ENCODE peak calls at places on chromosomes 6 and 20, in eight cellular contexts. One of them, this sample, is unnamed.

GRCh38 chr6:90082847-90083246 is 188.6 kb downstream of the GJA10 start:
- DNase-seq in H9: no peak
- DNase-seq in body of pancreas: no peak
- DNase-seq in endodermal cell: no peak
- DNase-seq in dorsolateral prefrontal cortex: no peak
- DNase-seq in AG04450: no peak
- DNase-seq in bronchial epithelial cell: no peak
- DNase-seq in WTC11: no peak
- DNase-seq in this sample: no peak

GRCh38 chr20:48723308-48724264 is 104.2 kb downstream of the PREX1 start:
- DNase-seq in body of pancreas: no peak
- DNase-seq in dorsolateral prefrontal cortex: peak
- DNase-seq in AG04450: no peak
- DNase-seq in H9: no peak
- DNase-seq in bronchial epithelial cell: no peak
- DNase-seq in endodermal cell: no peak
- DNase-seq in WTC11: no peak
- DNase-seq in this sample: no peak

GRCh38 chr6:34518669-34519365 is 37.3 kb downstream of the SPDEF start:
- DNase-seq in bronchial epithelial cell: no peak
- DNase-seq in endodermal cell: peak
- DNase-seq in H9: no peak
- DNase-seq in WTC11: no peak
- DNase-seq in body of pancreas: no peak
- DNase-seq in AG04450: no peak
- DNase-seq in dorsolateral prefrontal cortex: no peak
- DNase-seq in this sample: no peak

GRCh38 chr6:135306740-135307420 is 125.8 kb downstream of the MYB start:
- DNase-seq in AG04450: no peak
- DNase-seq in WTC11: no peak
- DNase-seq in dorsolateral prefrontal cortex: no peak
- DNase-seq in H9: no peak
- DNase-seq in endodermal cell: no peak
- DNase-seq in bronchial epithelial cell: no peak
- DNase-seq in body of pancreas: no peak
- DNase-seq in this sample: no peak

GRCh38 chr20:13649548-13649947 is 10.8 kb upstream of the TASP1 start:
- DNase-seq in WTC11: peak
- DNase-seq in bronchial epithelial cell: no peak
- DNase-seq in dorsolateral prefrontal cortex: no peak
- DNase-seq in AG04450: no peak
- DNase-seq in endodermal cell: peak
- DNase-seq in H9: peak
- DNase-seq in body of pancreas: no peak
- DNase-seq in this sample: no peak

GRCh38 chr6:128491643-128492206 is 28.7 kb downstream of the PTPRK start:
- DNase-seq in AG04450: no peak
- DNase-seq in H9: no peak
- DNase-seq in endodermal cell: no peak
- DNase-seq in WTC11: no peak
- DNase-seq in dorsolateral prefrontal cortex: no peak
- DNase-seq in bronchial epithelial cell: peak
- DNase-seq in body of pancreas: peak
- DNase-seq in this sample: no peak

GRCh38 chr6:34005845-34006644 is 139.8 kb downstream of the GRM4 start:
- DNase-seq in endodermal cell: peak
- DNase-seq in bronchial epithelial cell: no peak
- DNase-seq in H9: peak
- DNase-seq in body of pancreas: no peak
- DNase-seq in dorsolateral prefrontal cortex: no peak
- DNase-seq in WTC11: peak
- DNase-seq in AG04450: no peak
- DNase-seq in this sample: no peak

GRCh38 chr6:48206091-48206490 is 95.1 kb upstream of the PTCHD4 start:
- DNase-seq in AG04450: no peak
- DNase-seq in WTC11: no peak
- DNase-seq in bronchial epithelial cell: no peak
- DNase-seq in endodermal cell: no peak
- DNase-seq in body of pancreas: no peak
- DNase-seq in H9: no peak
- DNase-seq in dorsolateral prefrontal cortex: no peak
- DNase-seq in this sample: no peak

GRCh38 chr6:56393615-56394612 is 146.5 kb upstream of the COL21A1 start:
- DNase-seq in AG04450: no peak
- DNase-seq in WTC11: no peak
- DNase-seq in H9: no peak
- DNase-seq in bronchial epithelial cell: no peak
- DNase-seq in body of pancreas: no peak
- DNase-seq in endodermal cell: peak
- DNase-seq in dorsolateral prefrontal cortex: no peak
- DNase-seq in this sample: no peak

DNA sequence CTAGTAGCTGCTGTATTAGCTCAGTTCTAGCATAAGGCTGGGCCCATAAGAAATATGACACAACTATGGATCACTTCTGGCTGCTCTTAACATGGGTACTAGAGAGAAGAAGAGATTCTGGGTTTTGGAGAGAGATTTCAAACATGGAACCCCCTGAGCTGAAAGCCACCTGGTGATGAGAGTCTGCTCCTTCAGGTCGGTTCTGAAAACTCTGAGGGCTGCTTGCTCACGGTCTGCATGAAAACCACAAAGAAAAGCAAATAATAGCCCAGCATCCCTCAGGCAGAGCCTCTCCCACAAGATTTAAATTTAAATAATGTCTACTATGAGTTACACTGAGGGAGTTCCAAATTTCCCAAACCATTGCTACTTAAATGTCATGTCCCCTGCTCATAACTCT is 301.6 kb downstream of the BMP7 start:
- DNase-seq in AG04450: no peak
- DNase-seq in WTC11: no peak
- DNase-seq in bronchial epithelial cell: no peak
- DNase-seq in H9: no peak
- DNase-seq in dorsolateral prefrontal cortex: no peak
- DNase-seq in endodermal cell: no peak
- DNase-seq in body of pancreas: no peak
- DNase-seq in this sample: no peak
- TF ChIP-seq CTCF in AG04450: no peak
- TF ChIP-seq CTCF in WTC11: no peak
- TF ChIP-seq CTCF in bronchial epithelial cell: no peak
- TF ChIP-seq CTCF in H9: peak
- TF ChIP-seq CTCF in dorsolateral prefrontal cortex: no peak
- TF ChIP-seq CTCF in endodermal cell: peak
- TF ChIP-seq CTCF in body of pancreas: no peak
- TF ChIP-seq CTCF in this sample: no peak

GRCh38 chr20:61281286-61281795 is 29.3 kb downstream of the CDH4 start:
- DNase-seq in endodermal cell: no peak
- DNase-seq in AG04450: no peak
- DNase-seq in body of pancreas: no peak
- DNase-seq in dorsolateral prefrontal cortex: no peak
- DNase-seq in H9: no peak
- DNase-seq in bronchial epithelial cell: no peak
- DNase-seq in WTC11: no peak
- DNase-seq in this sample: no peak
- TF ChIP-seq CTCF in endodermal cell: no peak
- TF ChIP-seq CTCF in AG04450: no peak
- TF ChIP-seq CTCF in body of pancreas: no peak
- TF ChIP-seq CTCF in dorsolateral prefrontal cortex: no peak
- TF ChIP-seq CTCF in H9: no peak
- TF ChIP-seq CTCF in bronchial epithelial cell: no peak
- TF ChIP-seq CTCF in WTC11: no peak
- TF ChIP-seq CTCF in this sample: no peak

GRCh38 chr6:143337201-143337949 is 113.1 kb downstream of the ADAT2 start:
- DNase-seq in body of pancreas: peak
- DNase-seq in endodermal cell: peak
- DNase-seq in H9: peak
- DNase-seq in WTC11: peak
- DNase-seq in AG04450: no peak
- DNase-seq in dorsolateral prefrontal cortex: no peak
- DNase-seq in bronchial epithelial cell: peak
- DNase-seq in this sample: no peak
- TF ChIP-seq CTCF in body of pancreas: no peak
- TF ChIP-seq CTCF in endodermal cell: peak
- TF ChIP-seq CTCF in H9: peak
- TF ChIP-seq CTCF in WTC11: peak
- TF ChIP-seq CTCF in AG04450: peak
- TF ChIP-seq CTCF in dorsolateral prefrontal cortex: peak
- TF ChIP-seq CTCF in bronchial epithelial cell: peak
- TF ChIP-seq CTCF in this sample: peak

GRCh38 chr6:79789843-79790242 is 157.5 kb downstream of the ELOVL4 start:
- DNase-seq in AG04450: no peak
- DNase-seq in body of pancreas: no peak
- DNase-seq in H9: no peak
- DNase-seq in endodermal cell: no peak
- DNase-seq in WTC11: no peak
- DNase-seq in dorsolateral prefrontal cortex: no peak
- DNase-seq in bronchial epithelial cell: no peak
- DNase-seq in this sample: no peak
- TF ChIP-seq CTCF in AG04450: no peak
- TF ChIP-seq CTCF in body of pancreas: no peak
- TF ChIP-seq CTCF in H9: no peak
- TF ChIP-seq CTCF in endodermal cell: no peak
- TF ChIP-seq CTCF in WTC11: no peak
- TF ChIP-seq CTCF in dorsolateral prefrontal cortex: no peak
- TF ChIP-seq CTCF in bronchial epithelial cell: no peak
- TF ChIP-seq CTCF in this sample: no peak

GRCh38 chr20:38115205-38115604 is 49.9 kb downstream of the TGM2 start:
- DNase-seq in bronchial epithelial cell: no peak
- DNase-seq in H9: no peak
- DNase-seq in AG04450: no peak
- DNase-seq in WTC11: no peak
- DNase-seq in endodermal cell: peak
- DNase-seq in dorsolateral prefrontal cortex: no peak
- DNase-seq in body of pancreas: no peak
- DNase-seq in this sample: no peak
- TF ChIP-seq CTCF in bronchial epithelial cell: no peak
- TF ChIP-seq CTCF in H9: peak
- TF ChIP-seq CTCF in AG04450: peak
- TF ChIP-seq CTCF in WTC11: no peak
- TF ChIP-seq CTCF in endodermal cell: peak
- TF ChIP-seq CTCF in dorsolateral prefrontal cortex: no peak
- TF ChIP-seq CTCF in body of pancreas: no peak
- TF ChIP-seq CTCF in this sample: no peak

GRCh38 chr6:123383718-123384117 is 253.0 kb downstream of the TRDN start:
- DNase-seq in bronchial epithelial cell: no peak
- DNase-seq in H9: no peak
- DNase-seq in dorsolateral prefrontal cortex: no peak
- DNase-seq in WTC11: no peak
- DNase-seq in endodermal cell: no peak
- DNase-seq in body of pancreas: no peak
- DNase-seq in AG04450: no peak
- DNase-seq in this sample: no peak

GRCh38 chr6:123380257-123380656 is 256.5 kb downstream of the TRDN start:
- DNase-seq in body of pancreas: no peak
- DNase-seq in endodermal cell: peak
- DNase-seq in WTC11: no peak
- DNase-seq in bronchial epithelial cell: peak
- DNase-seq in AG04450: no peak
- DNase-seq in dorsolateral prefrontal cortex: no peak
- DNase-seq in H9: no peak
- DNase-seq in this sample: no peak
- TF ChIP-seq CTCF in body of pancreas: no peak
- TF ChIP-seq CTCF in endodermal cell: peak
- TF ChIP-seq CTCF in WTC11: no peak
- TF ChIP-seq CTCF in bronchial epithelial cell: peak
- TF ChIP-seq CTCF in AG04450: no peak
- TF ChIP-seq CTCF in dorsolateral prefrontal cortex: peak
- TF ChIP-seq CTCF in H9: peak
- TF ChIP-seq CTCF in this sample: no peak

DNA sequence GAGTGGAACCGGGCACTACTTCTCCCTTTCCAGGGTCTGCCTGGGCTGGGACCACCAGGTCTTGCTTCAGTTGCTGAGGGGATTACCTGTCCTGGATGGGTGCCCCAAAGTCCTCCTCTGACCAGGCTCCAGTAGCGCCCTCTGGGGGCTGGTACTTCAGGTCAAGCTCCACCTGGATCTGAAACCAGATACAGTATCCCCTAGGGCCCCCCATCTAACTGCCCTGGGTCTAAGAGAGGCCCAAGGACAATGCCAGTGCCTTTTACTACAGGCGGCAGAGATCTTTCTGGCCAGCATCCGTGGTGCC is 11.2 kb upstream of the SPAG4 start:
- DNase-seq in AG04450: no peak
- DNase-seq in bronchial epithelial cell: peak
- DNase-seq in body of pancreas: no peak
- DNase-seq in WTC11: peak
- DNase-seq in endodermal cell: peak
- DNase-seq in dorsolateral prefrontal cortex: no peak
- DNase-seq in H9: peak
- DNase-seq in this sample: no peak
- TF ChIP-seq CTCF in AG04450: peak
- TF ChIP-seq CTCF in bronchial epithelial cell: peak
- TF ChIP-seq CTCF in body of pancreas: no peak
- TF ChIP-seq CTCF in WTC11: peak
- TF ChIP-seq CTCF in endodermal cell: peak
- TF ChIP-seq CTCF in dorsolateral prefrontal cortex: no peak
- TF ChIP-seq CTCF in H9: peak
- TF ChIP-seq CTCF in this sample: peak

GRCh38 chr6:116973992-116974391 is 97.0 kb downstream of the RFX6 start:
- DNase-seq in AG04450: no peak
- DNase-seq in endodermal cell: no peak
- DNase-seq in dorsolateral prefrontal cortex: no peak
- DNase-seq in bronchial epithelial cell: no peak
- DNase-seq in H9: no peak
- DNase-seq in body of pancreas: no peak
- DNase-seq in WTC11: no peak
- DNase-seq in this sample: no peak

GRCh38 chr6:116974942-116975341 is 97.9 kb downstream of the RFX6 start:
- DNase-seq in endodermal cell: no peak
- DNase-seq in body of pancreas: no peak
- DNase-seq in AG04450: no peak
- DNase-seq in H9: no peak
- DNase-seq in dorsolateral prefrontal cortex: no peak
- DNase-seq in WTC11: no peak
- DNase-seq in bronchial epithelial cell: no peak
- DNase-seq in this sample: no peak

GRCh38 chr6:116969211-116969863 is 92.3 kb downstream of the RFX6 start:
- DNase-seq in WTC11: no peak
- DNase-seq in endodermal cell: peak
- DNase-seq in dorsolateral prefrontal cortex: no peak
- DNase-seq in body of pancreas: peak
- DNase-seq in AG04450: peak
- DNase-seq in H9: no peak
- DNase-seq in bronchial epithelial cell: peak
- DNase-seq in this sample: peak

GRCh38 chr6:116974526-116974925 is 97.5 kb downstream of the RFX6 start:
- DNase-seq in bronchial epithelial cell: no peak
- DNase-seq in WTC11: no peak
- DNase-seq in H9: no peak
- DNase-seq in AG04450: no peak
- DNase-seq in dorsolateral prefrontal cortex: no peak
- DNase-seq in body of pancreas: no peak
- DNase-seq in endodermal cell: no peak
- DNase-seq in this sample: no peak

GRCh38 chr6:116971959-116972358 is 94.9 kb downstream of the RFX6 start:
- DNase-seq in body of pancreas: peak
- DNase-seq in bronchial epithelial cell: peak
- DNase-seq in AG04450: no peak
- DNase-seq in dorsolateral prefrontal cortex: no peak
- DNase-seq in endodermal cell: peak
- DNase-seq in H9: no peak
- DNase-seq in WTC11: peak
- DNase-seq in this sample: peak
- TF ChIP-seq CTCF in body of pancreas: peak
- TF ChIP-seq CTCF in bronchial epithelial cell: peak
- TF ChIP-seq CTCF in AG04450: peak
- TF ChIP-seq CTCF in dorsolateral prefrontal cortex: peak
- TF ChIP-seq CTCF in endodermal cell: peak
- TF ChIP-seq CTCF in H9: peak
- TF ChIP-seq CTCF in WTC11: peak
- TF ChIP-seq CTCF in this sample: peak

This sample was measured in GM13976.